ENCODE peak calls at places on chromosomes 3 and 15, in nine cellular contexts. P is CD8-positive, alpha-beta memory T cell; K is bronchial epithelial cell; N is mucosa of descending colon; M is effector memory CD4-positive, alpha-beta T cell; C is cardiac muscle cell; B is BE2C; H is thoracic aorta; L is lower lobe of right lung. W is an unnamed sample. For H3K36me3, the result is how much of the 10 kb centered on the place peaks cover.

GRCh38 chr15:99453646-99454045 is 112.1 kb upstream of the MEF2A start:
- DNase-seq in H (no peak), L (no peak), C (no peak), B (no peak), P (no peak), K (no peak), M (no peak), N (no peak), W (no peak)

GRCh38 chr15:96121521-96121920 is 209.0 kb upstream of the NR2F2 start:
- DNase-seq in H (no peak), P (no peak), K (no peak), M (no peak), B (no peak), L (no peak), N (no peak), C (no peak), W (peak)

GRCh38 chr3:190261740-190262139 is 60.5 kb downstream of the CLDN1 start:
- DNase-seq in C (no peak), P (no peak), K (peak), M (no peak), B (no peak), N (no peak), L (no peak), H (no peak), W (peak)

GRCh38 chr3:73786346-73786807 is 161.6 kb upstream of the PDZRN3 start:
- DNase-seq in N (no peak), P (no peak), M (no peak), K (peak), C (no peak), L (no peak), B (no peak), H (peak), W (peak)

GRCh38 chr3:179732661-179733348 is 80.0 kb downstream of the USP13 start:
- DNase-seq in H (no peak), P (no peak), K (no peak), N (no peak), C (no peak), M (no peak), L (peak), B (no peak), W (peak)

GRCh38 chr3:38542401-38543298 is 46.5 kb downstream of the EXOG start:
- DNase-seq in H (no peak), P (no peak), B (peak), K (no peak), L (no peak), N (no peak), C (no peak), M (no peak), W (no peak)

GRCh38 chr3:195209083-195209835 is 61.7 kb downstream of the XXYLT1 start:
- DNase-seq in B (no peak), H (no peak), P (no peak), M (no peak), N (no peak), L (no peak), K (no peak), C (no peak), W (no peak)

GRCh38 chr15:48553559-48553958 is 92.0 kb downstream of the FBN1 start:
- DNase-seq in P (no peak), C (no peak), L (no peak), K (peak), M (no peak), B (no peak), N (no peak), H (no peak), W (no peak)

GRCh38 chr3:134897391-134898131 is 102.5 kb downstream of the EPHB1 start:
- DNase-seq in H (no peak), M (no peak), K (no peak), B (no peak), C (no peak), P (no peak), L (no peak), N (no peak), W (no peak)

GRCh38 chr3:117774130-117774529 is 1064.6 kb downstream of the TUSC7 start:
- DNase-seq in P (no peak), L (no peak), M (no peak), B (peak), K (no peak), H (no peak), N (no peak), C (no peak), W (no peak)

GRCh38 chr3:3065876-3066275 is 44.3 kb downstream of the IL5RA start:
- DNase-seq in N (no peak), H (no peak), M (no peak), B (no peak), K (peak), L (no peak), P (no peak), C (no peak), W (no peak)

GRCh38 chr3:46017720-46018119 is 9.6 kb downstream of the XCR1 start:
- DNase-seq in L (peak), N (no peak), K (no peak), C (no peak), P (no peak), M (no peak), H (no peak), B (no peak), W (no peak)

GRCh38 chr3:11719406-11720219 is 75.9 kb upstream of the VGLL4 start:
- DNase-seq in K (peak), L (peak), N (peak), C (peak), H (peak), B (peak), P (peak), M (peak), W (peak)

GRCh38 chr3:73695841-73696240 is 71.1 kb upstream of the PDZRN3 start:
- DNase-seq in C (no peak), K (no peak), N (no peak), L (no peak), B (no peak), M (no peak), H (no peak), P (no peak), W (no peak)

GRCh38 chr15:63677778-63678177 is 80.6 kb downstream of the FBXL22 start:
- DNase-seq in K (peak), C (no peak), B (no peak), H (no peak), M (no peak), L (peak), N (peak), P (no peak), W (no peak)

GRCh38 chr3:66376568-66376967 is 124.3 kb downstream of the LRIG1 start:
- DNase-seq in B (no peak), M (no peak), C (peak), K (peak), L (no peak), N (no peak), P (no peak), H (no peak), W (peak)

GRCh38 chr3:103829723-103830326 is 1395.0 kb downstream of the ZPLD1 start:
- DNase-seq in M (no peak), K (no peak), B (no peak), C (no peak), N (no peak), H (no peak), L (no peak), P (no peak), W (no peak)

GRCh38 chr15:66621491-66622467 is 56.0 kb upstream of the LCTL start:
- DNase-seq in N (no peak), H (no peak), M (no peak), K (no peak), B (no peak), L (peak), P (no peak), C (peak), W (peak)

GRCh38 chr3:186782542-186783069 is 771 bp upstream of the EIF4A2 start:
- DNase-seq in P (no peak), L (no peak), N (no peak), C (no peak), K (no peak), M (no peak), H (no peak), B (no peak), W (no peak)

GRCh38 chr3:177466076-177466475 is 268.8 kb upstream of the TBL1XR1 start:
- DNase-seq in C (no peak), P (no peak), M (no peak), K (no peak), H (no peak), L (no peak), B (no peak), N (no peak), W (peak)

GRCh38 chr3:58452176-58452575 is 18.5 kb upstream of the PDHB start:
- DNase-seq in K (no peak), P (no peak), H (no peak), M (no peak), C (no peak), L (no peak), B (no peak), N (no peak), W (no peak)

GRCh38 chr3:27943106-27943505 is 221.0 kb upstream of the EOMES start:
- DNase-seq in L (no peak), P (peak), N (no peak), K (peak), C (peak), H (no peak), M (no peak), B (peak), W (peak)

GRCh38 chr15:94674251-94674650 is 442.9 kb downstream of the MCTP2 start:
- DNase-seq in B (no peak), K (peak), P (no peak), N (no peak), H (no peak), M (no peak), L (no peak), C (no peak), W (no peak)
- H3K4me3 ChIP-seq in B (no peak), K (peak), P (no peak), N (no peak), H (peak), M (no peak), L (peak), C (no peak), W (no peak)

GRCh38 chr15:23472678-23473077 is 25.6 kb upstream of the GOLGA6L2 start:
- DNase-seq in C (no peak), K (peak), N (no peak), L (no peak), H (no peak), B (no peak), P (no peak), M (no peak), W (no peak)

GRCh38 chr15:23477920-23478319 is 30.9 kb upstream of the GOLGA6L2 start:
- DNase-seq in L (no peak), M (no peak), H (no peak), B (no peak), P (no peak), N (no peak), C (no peak), K (no peak), W (no peak)

GRCh38 chr15:23467110-23467600 is 20.1 kb upstream of the GOLGA6L2 start:
- DNase-seq in C (peak), P (no peak), B (no peak), L (no peak), H (no peak), N (no peak), K (peak), M (no peak), W (no peak)

GRCh38 chr15:23472033-23472432 is 25.0 kb upstream of the GOLGA6L2 start:
- DNase-seq in L (no peak), P (no peak), H (no peak), N (no peak), K (no peak), C (no peak), B (no peak), M (no peak), W (no peak)
- H3K36me3 ChIP-seq in L (under half), P (under half), H (under half), N (under half), K (under half), C (under half), B (under half), M (under half), W (under half)

DNA sequence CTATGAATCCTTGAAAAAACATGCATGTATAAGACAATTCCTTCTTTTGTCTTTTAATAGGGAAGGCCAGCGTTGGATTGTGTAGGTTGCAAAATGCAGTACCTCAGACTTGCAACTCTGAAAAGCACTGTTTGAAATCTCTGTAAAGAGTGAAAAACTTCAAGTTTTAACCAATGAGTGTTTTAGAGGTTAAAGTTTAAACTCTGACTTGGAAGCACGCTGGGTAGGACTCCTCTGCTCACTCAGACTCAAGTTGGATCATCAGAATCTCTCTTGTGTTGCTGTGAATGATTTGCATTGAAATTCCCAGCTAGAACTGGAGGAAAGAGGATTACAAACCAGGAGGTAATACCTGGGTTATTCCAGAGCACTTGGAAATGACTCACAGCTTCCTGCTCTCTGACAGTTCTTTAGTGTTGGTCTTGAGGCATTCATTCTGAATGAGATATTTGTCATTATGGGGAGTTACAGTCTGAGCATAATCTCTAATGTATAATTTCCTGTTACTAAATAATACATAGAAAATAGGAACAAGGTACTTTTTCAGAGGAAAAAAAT is 49.1 kb downstream of the PLS1 start:
- DNase-seq in M (no peak), N (no peak), B (no peak), K (peak), C (no peak), L (no peak), P (no peak), H (no peak), W (no peak)
- H3K4me3 ChIP-seq in M (no peak), N (no peak), B (no peak), K (no peak), C (no peak), L (no peak), P (no peak), H (no peak), W (no peak)

DNA sequence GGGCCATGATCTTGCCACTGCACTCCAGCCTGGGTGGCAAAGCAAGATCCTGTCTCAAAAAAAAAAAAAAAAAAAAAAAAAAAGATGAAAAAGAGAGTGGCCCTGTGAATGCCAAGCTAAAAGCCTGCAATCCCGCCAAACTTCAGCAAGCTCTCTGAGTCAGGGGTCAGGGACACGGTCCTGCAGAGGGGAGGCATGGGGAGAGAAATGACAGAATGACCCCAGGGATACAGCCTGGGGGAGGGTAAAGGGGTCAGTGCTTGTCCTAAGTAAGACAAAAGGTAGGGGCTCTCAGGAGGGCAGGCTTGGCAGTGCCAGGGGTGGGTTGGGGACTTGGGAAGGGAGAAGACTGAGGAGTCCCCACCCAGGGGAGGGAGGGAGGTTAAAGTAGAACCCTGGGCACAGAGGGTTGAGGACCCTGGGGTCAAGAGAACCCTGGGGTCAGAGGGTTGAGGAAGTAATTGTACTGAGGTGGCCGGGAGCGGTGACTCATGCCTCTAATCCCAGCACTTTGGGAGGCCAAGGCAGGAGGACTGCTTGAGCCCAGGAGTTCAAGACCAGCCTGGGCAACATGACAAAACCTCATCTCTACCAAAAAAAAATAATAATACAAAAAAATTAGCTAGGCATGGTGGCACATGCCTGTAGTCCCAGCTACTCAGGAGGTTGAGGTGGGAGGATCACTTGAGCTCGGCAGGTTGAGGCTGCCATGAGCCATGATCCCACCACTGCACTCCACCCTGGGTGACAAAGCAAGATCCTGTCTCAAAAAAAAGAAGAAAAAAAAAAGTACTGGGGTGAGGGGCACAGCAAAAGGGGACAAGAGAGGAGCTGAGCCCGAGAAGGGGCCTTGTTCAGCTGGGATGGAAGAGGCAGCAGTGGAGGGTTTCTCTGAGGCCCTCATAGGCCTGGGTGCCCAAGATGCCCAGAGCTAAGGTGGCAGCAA is 5.2 kb upstream of the SEMA3B start:
- DNase-seq in C (no peak), N (no peak), H (no peak), P (no peak), L (no peak), B (no peak), K (no peak), M (no peak), W (no peak)
- H3K36me3 ChIP-seq in C (under half), N (under half), H (under half), P (under half), L (under half), B (under half), K (under half), M (under half), W (under half)

GRCh38 chr3:128617270-128617556 is 33.4 kb downstream of the RPN1 start:
- DNase-seq in C (no peak), B (no peak), L (no peak), H (no peak), K (no peak), P (no peak), N (no peak), M (no peak), W (no peak)

GRCh38 chr3:128619146-128619890 is 31.3 kb downstream of the RPN1 start:
- DNase-seq in L (no peak), N (no peak), H (no peak), P (no peak), B (no peak), M (no peak), K (peak), C (no peak), W (peak)

GRCh38 chr3:128617557-128618397 is 32.8 kb downstream of the RPN1 start:
- DNase-seq in B (peak), N (peak), P (peak), C (peak), L (peak), M (peak), H (peak), K (peak), W (peak)

GRCh38 chr3:128616516-128617269 is 33.9 kb downstream of the RPN1 start:
- DNase-seq in C (no peak), H (no peak), M (no peak), N (no peak), L (no peak), K (no peak), P (no peak), B (no peak), W (no peak)

GRCh38 chr3:128618398-128618726 is 32.3 kb downstream of the RPN1 start:
- DNase-seq in K (no peak), L (no peak), P (no peak), H (no peak), B (no peak), N (no peak), C (no peak), M (no peak), W (no peak)
- H3K4me3 ChIP-seq in K (peak), L (peak), P (peak), H (peak), B (peak), N (peak), C (peak), M (peak), W (peak)

DNA sequence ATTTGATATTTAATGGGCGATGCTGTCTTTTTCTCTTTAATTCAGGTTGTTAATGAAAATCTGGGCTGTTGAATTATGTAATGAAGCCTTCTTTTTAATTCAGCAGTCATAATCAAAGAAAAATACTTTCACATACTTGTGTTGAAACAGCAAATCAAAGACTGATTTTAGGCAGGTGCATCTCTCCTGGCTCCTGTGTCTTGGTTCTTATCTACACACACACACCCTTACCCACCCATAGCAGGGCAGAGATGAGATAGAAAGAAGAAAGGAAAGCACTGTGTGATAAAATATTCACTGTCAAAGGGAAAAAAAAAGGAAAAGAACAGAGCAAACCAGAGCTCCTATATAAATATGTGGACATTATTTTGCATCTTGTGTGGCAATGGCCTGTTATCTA is 130.6 kb upstream of the CGNL1 start:
- DNase-seq in M (no peak), L (no peak), P (no peak), C (no peak), H (no peak), B (no peak), K (no peak), N (no peak), W (no peak)
- H3K36me3 ChIP-seq in M (under half), L (under half), P (under half), C (under half), H (under half), B (half or more), K (under half), N (under half), W (under half)

DNA sequence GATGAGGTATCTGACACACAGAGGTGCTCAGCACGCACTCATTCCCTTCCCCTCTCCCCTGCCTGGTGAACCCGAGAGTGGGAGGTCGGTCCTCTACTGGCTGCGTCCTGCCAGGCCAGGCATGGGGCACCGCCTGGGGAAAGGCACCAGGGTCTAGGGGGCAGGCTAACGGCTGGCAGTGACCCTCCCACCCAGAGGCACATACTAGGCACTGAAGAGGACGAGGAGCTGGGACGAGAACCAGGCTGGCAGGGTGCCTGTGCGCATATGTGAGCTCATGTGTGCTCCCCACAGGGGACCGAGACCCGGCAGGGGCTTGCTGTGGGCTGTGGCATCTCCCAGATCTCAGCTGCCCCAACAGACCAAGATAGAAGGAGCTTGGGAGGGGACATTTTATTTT is 86.7 kb downstream of the IQSEC1 start:
- DNase-seq in K (no peak), M (no peak), C (no peak), N (no peak), L (no peak), P (no peak), H (no peak), B (no peak), W (no peak)
- H3K4me3 ChIP-seq in K (no peak), M (no peak), C (no peak), N (no peak), L (no peak), P (no peak), H (no peak), B (no peak), W (peak)

GRCh38 chr3:119902061-119902460 is 120.2 kb downstream of the NR1I2 start:
- DNase-seq in N (no peak), B (no peak), M (no peak), C (no peak), H (no peak), K (no peak), L (no peak), P (no peak), W (no peak)
- H3K36me3 ChIP-seq in N (under half), B (under half), M (under half), C (under half), H (under half), K (under half), L (under half), P (under half), W (under half)

GRCh38 chr3:76107935-76108570 is 322.7 kb upstream of the ZNF717 start:
- DNase-seq in N (no peak), B (peak), H (no peak), P (no peak), K (peak), L (no peak), M (no peak), C (peak), W (peak)
- H3K4me3 ChIP-seq in N (no peak), B (no peak), H (no peak), P (no peak), K (no peak), L (no peak), M (no peak), C (no peak), W (no peak)

DNA sequence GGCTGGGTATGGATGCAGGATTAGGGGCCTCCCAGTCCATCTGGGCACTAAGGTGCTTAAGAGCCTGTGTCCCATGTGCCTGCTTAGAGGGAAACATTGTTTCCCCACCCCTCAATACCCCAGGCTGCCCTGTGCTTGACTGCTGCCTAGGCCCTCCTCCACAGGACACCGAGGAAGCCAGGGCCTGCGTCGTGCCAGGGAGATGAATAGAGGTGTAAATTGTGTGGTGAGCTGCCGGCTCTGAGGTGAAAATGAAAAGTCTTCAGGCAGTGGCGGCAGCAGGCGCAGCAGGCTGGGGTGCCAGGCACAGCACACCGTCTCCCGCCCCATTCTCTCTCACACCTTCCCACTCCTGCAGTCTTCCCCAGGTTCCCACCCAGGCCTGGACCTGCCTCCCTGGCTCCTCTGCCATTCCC is 13.9 kb upstream of the GRM2 start:
- DNase-seq in L (no peak), P (no peak), N (no peak), K (no peak), M (no peak), C (no peak), H (no peak), B (no peak), W (no peak)
- H3K36me3 ChIP-seq in L (half or more), P (under half), N (under half), K (under half), M (half or more), C (under half), H (under half), B (under half), W (under half)

W was measured in trophoblast cell.